ENCODE peak calls at places on chromosome 2, in four cellular contexts. F is K562, V is HepG2, E is H1. D is an unnamed sample.

GRCh38 chr2:149860276-149860921 is 272.8 kb upstream of the MMADHC start:
- DNase-seq in F (no peak), V (peak; percentile 39), E (no peak), D (no peak)

GRCh38 chr2:143429932-143430331 is 300.7 kb downstream of the ARHGAP15 start:
- DNase-seq in F (no peak), V (no peak), E (no peak), D (no peak)

GRCh38 chr2:142038826-142039225 is 92.0 kb downstream of the LRP1B start:
- DNase-seq in F (no peak), V (no peak), E (no peak), D (no peak)

GRCh38 chr2:36450466-36451196 is 95.1 kb downstream of the CRIM1 start:
- DNase-seq in F (no peak), V (peak; percentile 37), E (no peak), D (no peak)

GRCh38 chr2:66201242-66201641 is 233.7 kb upstream of the MEIS1 start:
- DNase-seq in F (no peak), V (no peak), E (no peak), D (no peak)

GRCh38 chr2:197883354-197884032 is 79.1 kb downstream of the PLCL1 start:
- DNase-seq in F (no peak), V (no peak), E (no peak), D (no peak)

GRCh38 chr2:12284037-12284436 is 432.7 kb upstream of the TRIB2 start:
- DNase-seq in F (no peak), V (no peak), E (no peak), D (no peak)

GRCh38 chr2:189213226-189213625 is 33.7 kb upstream of the COL5A2 start:
- DNase-seq in F (no peak), V (no peak), E (no peak), D (no peak)

GRCh38 chr2:31384351-31384750 is 30.2 kb downstream of the XDH start:
- DNase-seq in F (no peak), V (no peak), E (no peak), D (peak; percentile 51)

DNA sequence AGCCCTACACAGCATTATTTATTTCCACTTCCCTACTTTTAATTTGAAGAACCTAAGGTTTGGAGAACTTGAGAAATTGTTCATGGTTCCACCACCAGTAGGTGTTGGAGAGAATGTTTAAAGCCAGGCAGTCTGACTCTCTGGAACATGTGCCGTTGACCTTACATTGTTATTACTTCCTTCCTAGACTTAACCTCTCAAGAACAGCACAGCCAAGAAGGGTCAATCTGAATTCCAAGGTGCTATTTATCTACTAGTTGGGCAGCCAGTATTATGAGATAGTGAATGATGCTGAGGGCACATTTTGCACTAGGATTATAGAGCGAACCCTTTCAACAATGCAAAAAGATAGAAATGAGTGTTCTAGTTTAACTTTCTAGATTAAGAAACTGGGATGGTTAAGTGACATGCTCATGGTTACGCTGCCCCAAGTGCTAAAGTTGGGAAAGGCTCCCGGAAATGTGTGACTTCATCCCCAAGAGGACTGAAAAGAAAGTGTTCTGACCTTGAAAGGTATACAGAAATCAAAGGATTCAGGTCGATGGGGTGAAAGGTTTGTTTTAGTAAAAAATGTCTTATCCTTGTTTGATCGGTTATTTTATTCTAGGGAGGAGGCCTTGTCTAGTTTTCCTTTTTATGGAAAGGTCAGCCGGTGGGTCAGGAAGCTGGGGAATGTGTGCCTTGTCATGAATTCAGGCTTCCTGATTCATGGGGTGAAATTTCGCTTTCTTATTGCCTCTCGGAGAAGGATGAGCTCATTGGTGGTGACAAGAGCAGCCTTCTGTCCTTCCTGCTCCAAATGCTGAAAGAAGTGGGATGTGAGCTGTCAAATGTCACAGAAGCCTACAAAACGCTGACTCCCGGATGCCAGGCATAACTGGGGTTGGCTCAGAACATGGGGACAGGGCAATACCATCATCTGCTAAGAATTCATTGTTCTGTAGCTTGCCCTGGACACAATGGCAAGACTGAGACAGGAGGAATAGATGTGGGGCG is 55.5 kb upstream of the FAM136A start:
- DNase-seq in F (no peak), V (peak; percentile 14), E (no peak), D (no peak)
- TF ChIP-seq RAD21 in F (no peak), V (no peak), E (no peak), D (peak; percentile 6)

DNA sequence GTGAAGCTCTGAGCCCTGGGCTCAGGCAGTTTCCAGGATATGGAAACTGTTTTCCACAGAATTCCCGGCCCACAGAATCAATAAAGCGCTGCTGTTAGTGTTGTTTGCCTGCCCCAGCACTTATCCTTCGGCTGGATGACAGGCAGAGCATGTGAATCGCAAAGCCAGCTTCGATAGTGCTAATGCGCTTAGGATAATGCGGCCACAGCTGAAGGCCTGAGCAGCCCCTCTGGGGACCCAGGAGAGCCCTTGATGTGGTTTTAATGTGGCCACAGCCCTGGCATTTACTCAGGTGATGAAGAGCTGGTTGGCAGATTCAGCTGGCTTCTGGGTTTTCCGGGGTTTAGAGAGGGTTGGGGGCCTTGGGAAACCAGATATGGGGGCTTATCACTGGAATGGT is 23.7 kb downstream of the PCARE start:
- DNase-seq in F (no peak), V (no peak), E (no peak), D (no peak)
- TF ChIP-seq MAX in F (no peak), V (no peak), E (no peak), D (no peak)

GRCh38 chr2:23532311-23533013 is 147.5 kb downstream of the KLHL29 start:
- DNase-seq in F (no peak), V (no peak), E (no peak), D (no peak)
- TF ChIP-seq FOSL1 in F (no peak), V (no peak), E (no peak), D (no peak)

GRCh38 chr2:20011276-20012031 is 1.0 kb downstream of the MATN3 start:
- DNase-seq in F (no peak), V (no peak), E (no peak), D (no peak)

GRCh38 chr2:20005891-20006470 is 6.5 kb downstream of the MATN3 start:
- DNase-seq in F (no peak), V (no peak), E (no peak), D (no peak)

GRCh38 chr2:20012032-20012281 is 511 bp downstream of the MATN3 start:
- DNase-seq in F (no peak), V (no peak), E (no peak), D (no peak)

GRCh38 chr2:20005067-20005627 is 7.3 kb downstream of the MATN3 start:
- DNase-seq in F (no peak), V (peak; percentile 92), E (no peak), D (no peak)

GRCh38 chr2:20008703-20009102 is 3.8 kb downstream of the MATN3 start:
- DNase-seq in F (no peak), V (peak; percentile 91), E (no peak), D (no peak)
- TF ChIP-seq RAD21 in F (no peak), V (no peak), E (no peak), D (no peak)

DNA sequence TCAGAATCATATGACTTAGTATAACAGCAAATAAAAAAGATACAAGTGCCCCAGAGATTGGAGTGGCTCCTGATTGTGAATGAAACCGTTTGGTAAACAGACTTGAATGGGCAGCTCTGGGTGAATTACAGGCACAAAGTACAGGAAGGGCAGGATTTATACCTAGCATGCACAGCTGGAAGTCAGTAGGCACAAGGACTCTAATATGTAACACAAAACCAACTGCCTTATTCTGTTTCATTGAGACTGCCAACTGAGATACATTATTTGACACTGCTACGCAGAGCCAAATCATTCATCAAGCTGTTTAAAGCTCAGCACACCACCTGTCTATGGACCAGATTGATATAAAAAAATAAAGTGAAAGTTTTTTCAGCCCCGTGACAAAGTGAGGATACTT is 541.2 kb downstream of the NUP35 start:
- DNase-seq in F (no peak), V (no peak), E (no peak), D (no peak)
- TF ChIP-seq MAX in F (no peak), V (no peak), E (no peak), D (no peak)

GRCh38 chr2:234996041-234996440 is 44.2 kb downstream of the SH3BP4 start:
- DNase-seq in F (no peak), V (peak; percentile 30), E (no peak), D (no peak)

GRCh38 chr2:234998404-234999211 is 46.8 kb downstream of the SH3BP4 start:
- DNase-seq in F (no peak), V (peak; percentile 89), E (no peak), D (no peak)

GRCh38 chr2:234997389-234997788 is 45.6 kb downstream of the SH3BP4 start:
- DNase-seq in F (no peak), V (no peak), E (no peak), D (no peak)

GRCh38 chr2:234995332-234996007 is 43.7 kb downstream of the SH3BP4 start:
- DNase-seq in F (no peak), V (peak; percentile 84), E (no peak), D (no peak)

DNA sequence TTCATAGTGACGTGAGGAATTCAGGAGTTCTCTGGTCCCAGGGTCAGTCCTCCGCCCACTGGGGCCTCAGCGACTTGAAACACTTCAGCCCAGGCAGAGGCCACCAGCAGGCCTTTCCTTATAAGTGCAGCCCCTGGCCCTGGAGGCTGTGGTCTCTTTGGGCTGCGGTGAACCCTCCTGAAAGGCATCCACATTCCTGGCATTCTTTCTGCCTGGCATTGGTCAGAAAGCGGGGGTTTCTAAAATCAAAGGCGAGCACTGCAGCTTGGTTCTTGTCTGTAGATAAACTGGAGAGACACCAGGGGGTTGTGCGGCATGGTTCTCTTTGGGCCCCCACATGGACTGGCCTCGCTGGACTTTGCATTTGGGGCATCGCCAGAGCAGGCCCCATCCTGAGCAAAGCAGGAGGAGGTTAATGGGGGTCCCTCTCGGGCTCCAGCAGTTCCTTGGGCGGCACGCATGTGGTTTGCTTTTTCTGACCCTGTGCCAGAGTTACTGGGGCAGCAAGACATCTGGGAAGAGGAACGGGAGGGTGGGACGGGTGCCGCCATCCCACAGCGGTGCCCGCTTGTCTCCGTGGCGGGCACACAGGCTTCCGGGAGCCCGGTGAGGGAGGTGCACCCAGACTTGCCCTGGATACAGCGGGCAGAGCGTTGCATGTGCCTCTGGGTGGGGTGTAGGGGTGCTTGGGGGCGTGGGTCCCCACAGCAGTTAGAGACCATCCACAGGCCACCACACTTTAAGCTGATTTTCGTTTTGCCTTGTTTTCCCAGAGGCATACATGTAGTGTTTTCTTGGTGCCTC is 44.9 kb downstream of the SH3BP4 start:
- DNase-seq in F (no peak), V (peak; percentile 86), E (peak; percentile 87), D (no peak)
- TF ChIP-seq FOSL1 in F (no peak), V (no peak), E (no peak), D (no peak)

DNA sequence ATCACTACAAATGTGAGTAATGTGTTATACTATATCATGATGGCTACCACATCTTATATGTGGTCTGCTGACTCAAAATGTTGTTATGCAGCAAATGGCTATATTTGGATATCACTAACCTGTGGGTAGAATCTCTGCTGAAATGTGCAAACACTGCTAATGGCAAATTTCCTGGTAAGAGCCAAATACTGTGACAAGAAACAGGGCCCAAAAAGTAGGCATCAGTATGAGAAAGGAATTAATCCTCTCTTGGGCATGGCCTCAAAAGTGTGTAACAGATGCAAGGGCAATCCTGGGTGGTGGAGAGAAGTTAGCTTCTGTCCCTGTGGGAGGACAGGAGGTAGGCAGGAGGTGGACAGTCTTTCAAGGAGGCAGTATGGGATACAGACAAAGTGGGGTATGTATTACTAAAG is 13.3 kb downstream of the ATF2 start:
- DNase-seq in F (no peak), V (no peak), E (no peak), D (peak; percentile 3)
- TF ChIP-seq RAD21 in F (no peak), V (no peak), E (no peak), D (no peak)

GRCh38 chr2:186561467-186562208 is 28.2 kb upstream of the ITGAV start:
- DNase-seq in F (no peak), V (peak; percentile 90), E (no peak), D (no peak)
- TF ChIP-seq MAX in F (no peak), V (no peak), E (no peak), D (no peak)

GRCh38 chr2:190717764-190718651 is 69.1 kb downstream of the NAB1 start:
- DNase-seq in F (no peak), V (no peak), E (no peak), D (no peak)
- TF ChIP-seq FOSL1 in F (no peak), V (no peak), E (no peak), D (no peak)